ENCODE peak calls at places on chromosomes 11 and 22, in seven cellular contexts. G is stimulated activated CD8-positive, alpha-beta memory T cell treated with anti-CD3 and anti-CD28 coated beads, Interleukin-7, amount 100 ng/mL, for 1 hour; T is adipocyte; P is glutamatergic neuron; X is hepatocyte; Q is GM13977; B is NCI-H1092. Y is an unnamed sample.

GRCh38 chr11:59281177-59281576 is 68.5 kb upstream of the MPEG1 start:
- DNase-seq in G (no peak), T (no peak), P (no peak), X (no peak), Q (no peak), B (no peak), Y (no peak)

GRCh38 chr11:35142481-35143207 is 3.7 kb downstream of the CD44 start:
- DNase-seq in G (no peak), T (peak; percentile 74), P (no peak), X (peak; percentile 48), Q (no peak), B (no peak), Y (no peak)

GRCh38 chr11:116792144-116792868 is 627 bp upstream of the APOA5 start:
- DNase-seq in G (no peak), T (no peak), P (no peak), X (no peak), Q (no peak), B (no peak), Y (no peak)

GRCh38 chr11:133842730-133843129 is 2.6 kb downstream of the SPATA19 start:
- DNase-seq in G (no peak), T (no peak), P (no peak), X (no peak), Q (no peak), B (no peak), Y (no peak)

GRCh38 chr22:26447594-26448329 is 18.7 kb downstream of the ASPHD2 start:
- DNase-seq in G (no peak), T (no peak), P (no peak), X (no peak), Q (no peak), B (no peak), Y (peak; percentile 94)

GRCh38 chr11:70517996-70518907 is 119.9 kb downstream of the CTTN start:
- DNase-seq in G (no peak), T (peak; percentile 65), P (no peak), X (no peak), Q (no peak), B (no peak), Y (no peak)

GRCh38 chr11:96045622-96046456 is 121.9 kb upstream of the MTMR2 start:
- DNase-seq in G (no peak), T (peak; percentile 82), P (no peak), X (peak; percentile 74), Q (no peak), B (no peak), Y (no peak)

GRCh38 chr11:110712643-110713468 is 619 bp upstream of the ARHGAP20 start:
- DNase-seq in G (no peak), T (peak; percentile 49), P (peak; percentile 11), X (peak; percentile 44), Q (peak; percentile 16), B (peak; percentile 65), Y (peak; percentile 26)

GRCh38 chr11:104771782-104772181 is 126.5 kb downstream of the CASP12 start:
- DNase-seq in G (no peak), T (no peak), P (no peak), X (no peak), Q (no peak), B (no peak), Y (no peak)

GRCh38 chr11:97937501-97937900 is 1083.2 kb upstream of the CNTN5 start:
- DNase-seq in G (no peak), T (peak; percentile 27), P (no peak), X (no peak), Q (no peak), B (no peak), Y (no peak)

Y was measured in NCI-H524 treated with DMSO at 0.1 percent for 48 hours.